ENCODE peak calls at places on chromosomes 12 and 14, in seven cellular contexts. J, K, R, W, M, N and Y are unnamed samples.

GRCh38 chr14:78398216-78398615 is 228.0 kb downstream of the NRXN3 start:
- DNase-seq in J (no peak), K (no peak), R (no peak), W (no peak), M (no peak), N (no peak), Y (no peak)

GRCh38 chr14:75725481-75725880 is 64.4 kb downstream of the TTLL5 start:
- DNase-seq in J (no peak), K (no peak), R (peak), W (no peak), M (no peak), N (no peak), Y (no peak)

GRCh38 chr12:105278043-105278697 is 42.2 kb upstream of the APPL2 start:
- DNase-seq in J (peak), K (peak), R (peak), W (no peak), M (peak), N (no peak), Y (peak)

GRCh38 chr14:61765225-61765943 is 3.2 kb downstream of the SNAPC1 start:
- DNase-seq in J (no peak), K (no peak), R (no peak), W (no peak), M (no peak), N (no peak), Y (no peak)

GRCh38 chr12:106044773-106045172 is 94.0 kb downstream of the NUAK1 start:
- DNase-seq in J (no peak), K (no peak), R (peak), W (no peak), M (peak), N (no peak), Y (no peak)

GRCh38 chr12:115763982-115764621 is 513.4 kb downstream of the MED13L start:
- DNase-seq in J (no peak), K (peak), R (no peak), W (no peak), M (peak), N (no peak), Y (no peak)

GRCh38 chr14:93936245-93936644 is 9.1 kb downstream of the FAM181A start:
- DNase-seq in J (no peak), K (no peak), R (no peak), W (no peak), M (peak), N (no peak), Y (peak)

GRCh38 chr14:51488569-51489220 is 163.0 kb upstream of the FRMD6 start:
- DNase-seq in J (no peak), K (no peak), R (peak), W (peak), M (no peak), N (no peak), Y (no peak)

GRCh38 chr14:90274808-90275454 is 18.6 kb downstream of the PSMC1 start:
- DNase-seq in J (no peak), K (no peak), R (peak), W (no peak), M (no peak), N (no peak), Y (peak)

GRCh38 chr12:49777800-49778748 is 36.7 kb downstream of the TMBIM6 start:
- DNase-seq in J (peak), K (peak), R (peak), W (no peak), M (peak), N (no peak), Y (peak)

GRCh38 chr12:32739279-32739678 is 16.4 kb downstream of the YARS2 start:
- DNase-seq in J (no peak), K (no peak), R (no peak), W (no peak), M (no peak), N (no peak), Y (no peak)

GRCh38 chr12:123269980-123270379 is 1.7 kb downstream of the CDK2AP1 start:
- DNase-seq in J (no peak), K (peak), R (no peak), W (no peak), M (no peak), N (no peak), Y (no peak)
- TF ChIP-seq POLR2A in J (no peak), K (no peak), R (no peak), W (no peak), M (no peak), N (no peak), Y (no peak)

DNA sequence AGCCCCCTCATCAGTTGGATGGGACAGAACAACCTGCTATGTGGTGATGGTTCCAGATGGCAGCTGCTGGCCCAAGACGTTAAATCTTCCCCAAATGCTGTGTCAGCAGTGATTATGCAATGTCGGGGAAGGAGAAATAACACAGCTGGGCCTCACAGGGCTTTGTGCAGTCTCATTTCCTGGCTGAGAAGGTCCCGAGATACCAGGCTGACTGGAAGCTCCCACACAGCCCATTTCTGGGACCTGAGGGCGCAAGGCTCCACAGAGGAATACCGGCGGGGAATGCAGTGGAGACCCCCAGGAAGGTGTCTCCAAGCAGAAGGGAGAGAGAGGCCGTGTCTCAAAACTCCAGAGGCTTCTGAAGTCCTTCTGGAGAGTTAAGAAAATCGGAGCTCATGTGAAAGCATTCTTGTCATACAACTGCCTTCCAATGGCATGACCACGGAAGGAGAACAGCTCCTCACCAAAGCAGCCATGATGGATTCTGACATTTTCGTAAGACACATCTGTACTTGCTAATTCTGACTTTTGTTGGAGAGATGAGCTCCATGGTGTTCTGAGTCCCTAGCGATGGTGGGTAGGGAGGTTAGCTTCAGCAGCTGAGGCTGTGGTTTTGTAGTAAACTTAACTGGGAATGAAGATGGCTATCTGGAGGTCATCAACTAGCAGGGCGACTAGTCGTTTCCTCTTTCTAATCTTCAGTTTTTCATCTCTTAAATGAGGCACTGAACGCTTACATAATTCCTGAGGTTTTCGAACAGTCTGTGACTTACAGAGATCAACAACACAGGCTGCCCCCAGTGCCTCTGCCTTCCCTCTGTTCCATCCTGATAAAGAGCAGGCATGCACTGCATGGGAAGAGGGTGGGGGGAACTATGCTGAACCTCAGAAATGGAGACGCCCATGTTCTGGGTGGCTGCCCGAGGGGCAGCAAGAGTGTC is 28.4 kb upstream of the DICER1 start:
- DNase-seq in J (peak), K (no peak), R (peak), W (peak), M (no peak), N (peak), Y (peak)
- TF ChIP-seq POLR2A in J (no peak), K (no peak), R (no peak), W (no peak), M (no peak), N (no peak), Y (peak)

DNA sequence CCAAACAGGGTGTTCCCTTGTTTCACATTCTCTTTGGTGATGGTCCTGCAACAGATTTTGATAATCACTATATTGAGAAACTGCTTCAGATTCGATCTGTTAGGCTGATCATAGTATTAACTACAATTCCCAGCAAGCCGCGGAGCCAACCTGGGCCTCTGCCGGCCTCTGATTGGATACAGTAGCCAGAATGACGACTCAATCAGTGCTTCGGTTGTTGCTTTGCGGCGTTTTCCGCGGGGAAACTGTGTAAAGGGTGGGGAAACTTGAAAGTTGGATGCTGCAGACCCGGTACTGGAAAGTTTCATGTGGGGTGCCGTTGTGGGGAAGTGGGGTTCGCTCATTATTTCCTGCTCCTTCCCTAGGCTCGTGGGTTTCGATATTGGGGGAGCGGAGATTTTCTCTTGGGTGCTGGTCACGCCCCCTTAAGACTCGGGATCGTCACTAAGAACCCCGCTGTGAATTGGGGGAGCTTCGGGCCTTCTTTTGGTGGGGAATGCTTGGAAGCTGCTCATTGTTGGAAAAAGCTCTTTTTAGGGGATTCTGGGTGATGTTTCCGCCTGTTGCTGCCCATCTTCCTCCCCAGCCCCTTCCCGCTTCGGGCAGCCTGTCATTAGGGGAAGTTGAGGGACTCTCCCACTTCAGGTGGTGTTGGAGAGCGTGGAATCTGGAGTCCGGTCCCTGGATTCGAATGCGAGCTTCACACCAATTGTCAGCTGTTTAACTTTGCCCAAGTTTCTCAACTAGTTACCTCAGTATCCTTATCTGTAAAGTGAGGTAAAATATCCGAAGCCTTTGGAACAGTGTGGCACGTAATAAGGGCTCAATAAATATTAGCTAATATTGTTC is at the start of gene RAD51B:
- DNase-seq in J (peak), K (peak), R (peak), W (peak), M (peak), N (peak), Y (peak)
- TF ChIP-seq POLR2A in J (no peak), K (peak), R (no peak), W (no peak), M (no peak), N (no peak), Y (peak)

GRCh38 chr14:91367173-91368171 is 50.1 kb downstream of the CCDC88C start:
- DNase-seq in J (peak), K (no peak), R (peak), W (no peak), M (peak), N (no peak), Y (peak)
- TF ChIP-seq POLR2A in J (no peak), K (no peak), R (no peak), W (no peak), M (no peak), N (no peak), Y (no peak)

DNA sequence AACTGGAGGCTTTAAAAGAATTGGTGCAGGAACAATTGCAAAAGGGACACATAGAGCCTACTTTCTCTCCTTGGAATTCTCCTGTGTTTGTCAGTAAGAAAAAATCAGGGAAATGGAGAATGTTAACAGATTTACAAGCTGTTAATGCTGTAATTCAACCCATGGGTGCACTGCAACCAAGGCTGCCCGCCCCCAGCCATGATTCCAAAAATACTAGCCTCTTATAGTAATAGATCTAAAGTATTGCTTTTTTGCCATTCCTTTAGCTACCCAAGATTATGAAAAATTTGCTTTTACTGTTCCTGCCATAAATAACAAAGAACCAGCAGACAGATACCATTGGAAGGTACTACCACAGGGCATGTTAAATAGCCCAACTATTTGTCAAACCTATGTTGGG is 15.3 kb upstream of the OR8S1 start:
- DNase-seq in J (no peak), K (no peak), R (no peak), W (no peak), M (no peak), N (no peak), Y (no peak)
- TF ChIP-seq POLR2A in J (no peak), K (no peak), R (no peak), W (no peak), M (no peak), N (no peak), Y (no peak)

DNA sequence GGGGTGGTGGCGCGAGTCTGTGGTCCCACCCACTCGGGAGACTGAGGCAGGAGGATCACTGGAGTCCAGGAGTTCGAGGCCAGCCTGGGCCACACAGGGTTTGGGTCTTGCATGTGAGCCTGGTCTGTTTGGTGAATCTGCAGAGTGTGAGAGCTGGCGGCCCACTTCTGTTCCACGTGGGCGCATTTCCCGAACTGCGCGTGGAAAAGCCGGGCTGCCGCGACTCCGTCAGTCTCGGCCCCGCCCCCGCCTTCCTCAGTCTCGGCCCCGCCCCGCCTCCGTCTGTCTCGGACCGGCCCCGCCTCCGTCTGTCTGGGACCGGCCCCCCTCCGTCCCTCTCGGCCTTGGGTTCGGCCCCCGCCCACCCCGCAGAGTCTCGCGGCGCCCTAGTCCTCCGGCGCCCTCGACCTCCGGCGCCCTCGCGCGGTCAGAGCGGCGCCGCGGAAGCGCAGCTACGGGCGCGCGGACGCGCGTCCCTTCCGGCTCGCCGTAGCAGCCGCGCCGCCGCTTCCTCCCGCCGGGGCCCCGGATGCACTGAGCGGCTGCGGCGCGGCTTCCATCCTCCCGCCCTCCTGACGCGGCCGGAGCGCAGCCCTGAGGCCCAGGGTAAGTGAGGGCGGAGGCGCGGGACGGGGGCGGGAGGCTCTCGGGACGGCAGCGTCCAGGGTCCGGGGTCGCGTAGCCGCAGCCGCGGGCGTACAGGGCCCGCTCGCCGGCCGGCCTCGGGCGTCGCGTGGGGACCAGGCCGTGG is at the start of gene EP400:
- DNase-seq in J (peak), K (peak), R (peak), W (peak), M (peak), N (peak), Y (peak)
- TF ChIP-seq POLR2A in J (no peak), K (peak), R (peak), W (no peak), M (peak), N (peak), Y (peak)

GRCh38 chr14:103730490-103731035 is 15.0 kb downstream of the ZFYVE21 start:
- DNase-seq in J (peak), K (no peak), R (no peak), W (no peak), M (no peak), N (no peak), Y (no peak)
- TF ChIP-seq POLR2A in J (no peak), K (no peak), R (no peak), W (no peak), M (no peak), N (no peak), Y (no peak)

GRCh38 chr12:26226629-26227375 is 31.4 kb downstream of the SSPN start:
- DNase-seq in J (peak), K (no peak), R (no peak), W (no peak), M (no peak), N (peak), Y (peak)
- TF ChIP-seq POLR2A in J (no peak), K (no peak), R (no peak), W (no peak), M (no peak), N (no peak), Y (no peak)